ENCODE peak calls at places on chromosomes 7 and 10, in seven cellular contexts. E is MM.1S, J is ovary, L is left ventricle myocardium inferior, W is A549, H is WERI-Rb-1, O is choroid plexus epithelial cell. D is an unnamed sample.

GRCh38 chr7:114345494-114345893 is 69.1 kb upstream of the FOXP2 start:
- DNase-seq in E (peak; percentile 76), J (no peak), L (no peak), W (no peak), H (no peak), O (peak; percentile 63), D (no peak)

GRCh38 chr10:3426190-3426845 is 253.7 kb upstream of the PITRM1 start:
- DNase-seq in E (no peak), J (no peak), L (no peak), W (peak; percentile 22), H (no peak), O (peak; percentile 95), D (no peak)

GRCh38 chr10:132574783-132575319 is 37.3 kb downstream of the INPP5A start:
- DNase-seq in E (no peak), J (no peak), L (no peak), W (no peak), H (no peak), O (peak; percentile 73), D (no peak)

GRCh38 chr7:35695628-35695888 is 623 bp upstream of the HERPUD2 start:
- DNase-seq in E (peak; percentile 23), J (no peak), L (no peak), W (peak; percentile 9), H (no peak), O (no peak), D (peak; percentile 47)

GRCh38 chr7:1019255-1019785 is 25.0 kb upstream of the GPR146 start:
- DNase-seq in E (no peak), J (peak; percentile 32), L (no peak), W (no peak), H (no peak), O (no peak), D (no peak)

GRCh38 chr10:30827531-30828120 is 198.1 kb upstream of the LYZL2 start:
- DNase-seq in E (no peak), J (no peak), L (no peak), W (no peak), H (no peak), O (peak; percentile 75), D (no peak)

GRCh38 chr10:132943555-132944404 is 1.4 kb upstream of the CFAP46 start:
- DNase-seq in E (no peak), J (no peak), L (no peak), W (no peak), H (no peak), O (no peak), D (no peak)

GRCh38 chr7:36283711-36284130 is 105.9 kb upstream of the ANLN start:
- DNase-seq in E (no peak), J (no peak), L (peak; percentile 57), W (no peak), H (no peak), O (peak; percentile 31), D (peak; percentile 28)

GRCh38 chr10:78042752-78043104 is 9.1 kb downstream of the RPS24 start:
- DNase-seq in E (no peak), J (no peak), L (no peak), W (no peak), H (no peak), O (no peak), D (no peak)

DNA sequence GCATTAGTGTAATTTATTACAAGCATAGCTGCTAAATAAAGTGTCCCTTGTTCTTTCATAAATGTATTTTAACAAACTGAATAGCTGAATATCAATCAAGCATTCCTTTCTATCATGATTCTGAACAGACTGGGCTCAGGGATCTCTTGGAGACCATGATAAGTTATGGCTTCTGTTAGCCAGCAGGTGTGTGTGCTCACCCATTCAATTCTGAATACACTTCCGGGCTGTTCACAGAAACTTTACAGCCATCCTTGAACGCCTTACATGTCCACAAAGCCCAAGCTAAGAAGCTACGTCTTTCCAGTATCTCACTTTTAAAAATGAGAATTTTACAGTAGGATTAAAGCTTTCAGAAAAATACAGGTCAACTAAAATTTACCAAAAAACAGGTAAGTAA is 115.1 kb downstream of the SVIL start:
- DNase-seq in E (no peak), J (no peak), L (no peak), W (no peak), H (no peak), O (no peak), D (no peak)
- TF ChIP-seq CTCF in E (no peak), J (no peak), L (no peak), W (no peak), H (no peak), O (no peak), D (no peak)

DNA sequence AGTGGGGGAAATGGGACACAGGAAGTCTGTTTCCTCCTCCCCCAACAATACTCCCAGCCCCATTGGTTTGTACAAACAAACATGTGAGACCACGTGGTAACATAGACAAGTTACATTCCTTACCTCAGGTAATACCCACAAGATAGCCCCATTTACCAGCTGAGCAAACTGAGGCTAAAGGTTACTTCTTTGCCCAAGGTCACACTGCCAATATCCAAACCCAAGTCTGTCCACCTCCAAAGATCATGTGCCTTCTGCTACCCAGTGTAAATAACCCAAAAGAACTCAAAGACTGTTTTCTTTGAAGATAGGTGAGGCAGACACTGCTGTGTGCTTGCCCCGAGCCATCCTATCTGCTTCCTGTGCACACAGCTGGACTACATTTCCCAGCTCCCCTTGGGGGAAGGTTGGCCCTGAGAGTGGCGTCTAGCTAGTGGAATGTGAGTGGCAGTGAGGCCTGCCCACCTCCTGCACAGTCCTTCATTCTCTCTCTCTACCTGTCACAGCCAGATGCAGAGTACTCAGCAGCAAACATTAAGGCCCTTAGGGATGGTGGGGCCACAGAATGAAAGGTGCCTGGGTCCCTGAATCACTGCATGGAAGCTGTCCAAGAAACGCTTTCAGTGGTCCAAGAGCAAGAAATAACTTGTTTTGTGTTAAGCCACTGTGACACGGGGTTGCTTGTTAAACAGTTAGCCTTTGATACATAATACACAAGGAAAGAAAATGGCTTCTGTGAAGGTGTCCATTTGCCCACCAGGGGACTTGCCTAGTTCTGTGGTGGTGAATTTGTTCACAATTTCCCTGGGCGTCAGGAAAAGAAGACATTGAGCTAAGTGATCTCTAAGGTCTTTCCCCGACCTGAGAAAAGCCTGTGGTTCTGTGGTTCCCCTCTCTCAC is 257.7 kb upstream of the NFE2L3 start:
- DNase-seq in E (peak; percentile 77), J (no peak), L (no peak), W (peak; percentile 43), H (peak; percentile 48), O (peak; percentile 5), D (peak; percentile 50)
- TF ChIP-seq CTCF in E (peak; percentile 11), J (no peak), L (no peak), W (no peak), H (no peak), O (no peak), D (no peak)

GRCh38 chr7:47089068-47089417 is 492.9 kb downstream of the TNS3 start:
- DNase-seq in E (no peak), J (no peak), L (no peak), W (no peak), H (no peak), O (no peak), D (no peak)
- TF ChIP-seq CTCF in E (no peak), J (no peak), L (no peak), W (no peak), H (no peak), O (no peak), D (no peak)

DNA sequence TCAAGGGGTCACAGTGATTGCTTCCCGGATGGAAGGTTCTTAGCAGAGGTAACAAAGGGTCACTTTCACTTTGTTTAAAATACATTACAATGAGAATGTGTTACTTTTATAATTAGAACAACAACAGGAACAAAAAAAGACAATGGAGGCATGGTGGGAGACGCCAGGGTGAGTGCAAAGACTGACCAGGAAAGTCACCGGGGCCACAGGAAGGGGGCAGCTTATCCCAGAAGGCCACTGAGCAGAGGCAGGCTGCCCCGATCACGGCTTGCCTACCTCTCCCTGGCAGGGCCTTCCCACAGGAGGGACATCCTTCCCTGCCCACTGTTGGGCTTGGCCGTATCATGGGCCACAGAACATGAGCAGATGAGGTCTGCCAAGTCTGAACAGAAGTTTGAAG is 46.8 kb upstream of the ENO4 start:
- DNase-seq in E (no peak), J (no peak), L (no peak), W (no peak), H (no peak), O (no peak), D (no peak)
- TF ChIP-seq CTCF in E (no peak), J (no peak), L (no peak), W (no peak), H (no peak), O (no peak), D (no peak)

DNA sequence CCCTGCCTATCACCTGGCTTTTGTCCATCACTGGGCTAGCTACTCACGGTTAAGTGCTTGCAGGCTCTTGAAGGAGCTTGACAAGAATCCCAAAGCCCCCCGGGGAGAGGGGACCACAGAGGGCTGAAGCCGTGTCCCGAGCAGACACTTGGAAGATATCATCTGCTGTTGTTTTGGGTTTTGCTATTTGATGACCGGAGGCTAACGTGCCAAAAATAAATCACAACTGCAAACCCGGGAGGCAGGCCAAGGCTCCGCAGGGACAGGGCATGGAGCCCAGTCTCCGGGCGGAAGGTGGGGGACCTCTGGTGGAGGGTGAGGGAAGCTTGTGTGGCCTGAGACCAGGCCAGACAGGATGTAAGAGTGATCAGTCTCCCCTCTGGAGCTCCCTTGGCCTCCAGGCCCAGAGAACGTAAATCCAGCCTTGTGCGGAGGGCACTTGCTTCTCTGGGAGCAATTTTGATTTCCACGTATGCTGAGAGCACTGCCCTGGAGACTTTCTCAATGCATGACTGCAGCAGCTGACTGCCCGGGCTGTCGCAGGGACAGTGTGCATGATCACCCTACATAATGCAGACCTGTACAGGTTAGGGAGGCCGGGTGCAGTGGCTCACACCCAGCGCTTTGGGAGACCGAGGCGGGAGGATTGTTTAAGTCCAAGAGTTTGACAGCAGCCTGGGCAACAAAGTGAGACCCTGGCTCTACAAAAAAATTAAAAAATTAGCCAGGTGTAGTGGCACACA is at the start of gene PHKG1:
- DNase-seq in E (no peak), J (peak; percentile 89), L (peak; percentile 87), W (peak; percentile 58), H (peak; percentile 35), O (peak; percentile 89), D (no peak)
- TF ChIP-seq CTCF in E (no peak), J (peak; percentile 12), L (peak; percentile 83), W (peak; percentile 56), H (peak; percentile 52), O (peak; percentile 61), D (no peak)

GRCh38 chr10:74026428-74026979 is 28.6 kb downstream of the VCL start:
- DNase-seq in E (no peak), J (no peak), L (no peak), W (no peak), H (no peak), O (no peak), D (no peak)
- TF ChIP-seq CTCF in E (no peak), J (no peak), L (no peak), W (no peak), H (no peak), O (peak; percentile 7), D (no peak)

GRCh38 chr7:8724080-8724718 is 290.8 kb downstream of the NXPH1 start:
- DNase-seq in E (peak; percentile 69), J (no peak), L (no peak), W (peak; percentile 14), H (peak; percentile 82), O (peak; percentile 1), D (peak; percentile 53)
- TF ChIP-seq CTCF in E (peak; percentile 83), J (no peak), L (peak; percentile 50), W (peak; percentile 41), H (peak; percentile 73), O (peak; percentile 28), D (peak; percentile 61)

D was measured in activated CD8-positive, alpha-beta T cell treated with anti-CD3 and anti-CD28 coated beads for 36 hours.